ENCODE peak calls at places on chromosomes 3 and 15, in six cellular contexts. N is left kidney, T is heart left ventricle, Y is left cardiac atrium, R is NCI-H460, D is AG08395. E is an unnamed sample.

GRCh38 chr3:50817756-50818518 is 143.2 kb downstream of the DOCK3 start:
- DNase-seq in N (no peak), T (no peak), Y (no peak), R (no peak), D (no peak), E (no peak)

GRCh38 chr15:57286446-57287127 is 89.7 kb upstream of the CGNL1 start:
- DNase-seq in N (peak), T (no peak), Y (no peak), R (no peak), D (no peak), E (no peak)

GRCh38 chr3:197103766-197104165 is 74.1 kb upstream of the MELTF start:
- DNase-seq in N (no peak), T (no peak), Y (no peak), R (no peak), D (no peak), E (no peak)

GRCh38 chr15:69576035-69576526 is 123.5 kb downstream of the RPLP1 start:
- DNase-seq in N (peak), T (peak), Y (peak), R (peak), D (peak), E (peak)

GRCh38 chr3:159165972-159166371 is 364.1 kb downstream of the MFSD1 start:
- DNase-seq in N (no peak), T (no peak), Y (no peak), R (no peak), D (no peak), E (no peak)

GRCh38 chr3:77053769-77054168 is 13.9 kb downstream of the ROBO2 start:
- DNase-seq in N (peak), T (no peak), Y (no peak), R (no peak), D (no peak), E (no peak)

GRCh38 chr15:22845289-22845900 is 6.9 kb downstream of the NIPA2 start:
- DNase-seq in N (peak), T (no peak), Y (no peak), R (no peak), D (no peak), E (no peak)

GRCh38 chr15:66581972-66582537 is 16.3 kb upstream of the LCTL start:
- DNase-seq in N (no peak), T (no peak), Y (no peak), R (no peak), D (no peak), E (no peak)

GRCh38 chr3:12785096-12785495 is 11.4 kb upstream of the CAND2 start:
- DNase-seq in N (no peak), T (no peak), Y (no peak), R (no peak), D (no peak), E (no peak)

E was measured in stimulated activated naive B cell treated with anti-CD40 and anti-IgM and Interleukin-4, amounts not matched to agents 10 μg/mL and 1 μg/mL and 100 μg/mL, for 72 hours.